ENCODE peak calls at places on chromosomes 3 and 15, in five cellular contexts. I, K, O, V and T are unnamed samples.

GRCh38 chr3:39126532-39127071 is 19.1 kb downstream of the TTC21A start:
- DNase-seq in I (no peak), K (peak), O (no peak), V (peak), T (peak)

GRCh38 chr3:126270145-126270811 is 86.9 kb downstream of the KLF15 start:
- DNase-seq in I (no peak), K (no peak), O (no peak), V (peak), T (no peak)

GRCh38 chr15:35999211-35999610 is 453.2 kb upstream of the DPH6 start:
- DNase-seq in I (no peak), K (no peak), O (no peak), V (no peak), T (no peak)

GRCh38 chr3:46417841-46418611 is 11.0 kb downstream of the CCRL2 start:
- DNase-seq in I (no peak), K (no peak), O (no peak), V (no peak), T (no peak)

GRCh38 chr3:38038447-38038911 is 529 bp upstream of the DLEC1 start:
- DNase-seq in I (no peak), K (no peak), O (no peak), V (peak), T (peak)

GRCh38 chr3:154310840-154311239 is 13.4 kb downstream of the DHX36 start:
- DNase-seq in I (no peak), K (no peak), O (no peak), V (peak), T (no peak)

GRCh38 chr3:181694805-181695660 is 16.7 kb upstream of the SOX2 start:
- DNase-seq in I (no peak), K (no peak), O (no peak), V (peak), T (no peak)

GRCh38 chr3:119239421-119239820 is 1.3 kb downstream of the B4GALT4 start:
- DNase-seq in I (no peak), K (no peak), O (no peak), V (peak), T (no peak)

GRCh38 chr3:175255698-175256097 is 396.6 kb downstream of the NAALADL2 start:
- DNase-seq in I (no peak), K (peak), O (no peak), V (peak), T (no peak)

DNA sequence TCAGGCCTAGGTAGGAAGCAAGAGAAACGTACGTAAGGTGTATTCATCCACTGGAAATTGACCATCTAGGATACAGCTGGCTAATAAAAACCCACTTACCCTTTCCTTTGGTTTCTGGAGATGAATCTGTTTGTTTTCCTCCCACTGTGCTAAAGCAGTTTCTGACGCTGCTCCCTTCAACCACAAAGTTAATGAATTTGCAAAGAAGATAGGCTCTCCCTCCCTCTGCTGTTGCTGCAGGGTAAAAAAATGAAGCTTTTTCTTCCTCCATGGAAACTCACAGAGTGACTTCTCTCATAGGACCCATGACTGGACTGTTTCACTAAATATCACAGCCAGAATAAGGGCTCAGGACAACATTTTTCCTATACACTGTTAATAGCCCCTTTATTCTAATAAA is 172.1 kb upstream of the LRRN1 start:
- DNase-seq in I (no peak), K (no peak), O (no peak), V (no peak), T (no peak)
- TF ChIP-seq CTCF in I (no peak), K (no peak), O (no peak), V (no peak), T (no peak)

GRCh38 chr3:43009547-43009946 is 30.4 kb downstream of the GASK1A start:
- DNase-seq in I (no peak), K (no peak), O (no peak), V (no peak), T (no peak)
- TF ChIP-seq CTCF in I (no peak), K (peak), O (no peak), V (no peak), T (no peak)

GRCh38 chr3:2166552-2166951 is 67.9 kb downstream of the CNTN4 start:
- DNase-seq in I (no peak), K (no peak), O (no peak), V (no peak), T (no peak)
- TF ChIP-seq CTCF in I (no peak), K (no peak), O (no peak), V (no peak), T (no peak)

GRCh38 chr3:129161860-129162271 is 1.0 kb upstream of the ISY1 start:
- DNase-seq in I (no peak), K (no peak), O (peak), V (no peak), T (peak)

GRCh38 chr3:129166579-129167332 is 5.9 kb upstream of the ISY1 start:
- DNase-seq in I (no peak), K (no peak), O (no peak), V (no peak), T (no peak)

GRCh38 chr3:129164500-129164899 is 3.6 kb upstream of the ISY1 start:
- DNase-seq in I (no peak), K (no peak), O (no peak), V (no peak), T (no peak)

GRCh38 chr3:129160891-129161859 is at the start of gene ISY1:
- DNase-seq in I (peak), K (peak), O (peak), V (peak), T (peak)

DNA sequence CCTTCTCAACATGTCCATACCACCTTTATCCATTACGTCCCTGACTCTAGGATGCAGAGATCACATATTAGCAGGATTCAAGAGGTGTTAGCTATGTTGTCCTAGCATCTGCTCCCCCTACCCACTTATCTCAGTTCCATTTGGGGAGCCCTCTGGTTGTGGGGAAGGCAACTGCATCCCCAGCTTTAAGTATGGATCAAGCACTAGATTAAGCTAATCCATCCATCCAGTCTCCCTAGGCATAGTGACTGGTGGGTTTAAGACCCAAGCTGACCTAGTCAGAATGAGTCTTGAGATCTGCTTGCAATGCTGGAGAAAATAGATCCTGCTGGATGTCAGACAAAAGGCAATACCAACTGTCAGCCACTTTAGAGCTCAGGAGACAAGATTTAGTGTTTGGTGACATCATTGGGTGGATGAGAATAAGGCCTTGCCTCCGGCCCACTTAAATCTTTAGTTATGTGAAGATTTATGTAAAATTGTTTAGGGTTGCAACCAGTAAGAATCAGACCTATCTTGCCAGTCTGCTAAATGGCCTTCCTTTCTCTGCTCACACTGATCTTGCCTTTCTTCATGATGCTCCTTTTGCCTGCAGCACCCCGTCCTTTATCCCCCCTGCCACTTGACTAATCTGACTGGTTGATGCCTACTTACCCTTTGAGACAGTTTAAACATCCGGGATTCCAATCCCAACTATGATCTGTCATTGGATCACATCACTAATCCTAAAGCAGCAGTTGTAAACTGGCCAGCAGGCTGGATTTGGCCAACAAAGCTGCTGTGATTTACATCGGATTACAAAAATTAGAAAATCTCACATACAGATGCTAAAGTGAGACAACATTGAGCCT is 2.1 kb upstream of the ISY1 start:
- DNase-seq in I (no peak), K (no peak), O (no peak), V (no peak), T (peak)
- TF ChIP-seq CTCF in I (peak), K (peak), O (no peak), V (peak), T (peak)

GRCh38 chr3:67790043-67790442 is 135.6 kb upstream of the SUCLG2 start:
- DNase-seq in I (peak), K (no peak), O (no peak), V (peak), T (peak)
- TF ChIP-seq CTCF in I (peak), K (peak), O (no peak), V (peak), T (peak)

GRCh38 chr15:40787344-40787841 is 17.6 kb downstream of the C15orf62 start:
- DNase-seq in I (peak), K (no peak), O (no peak), V (peak), T (peak)

GRCh38 chr15:40787991-40788390 is 18.2 kb downstream of the C15orf62 start:
- DNase-seq in I (no peak), K (no peak), O (no peak), V (no peak), T (no peak)

GRCh38 chr15:40782609-40783227 is 12.9 kb downstream of the C15orf62 start:
- DNase-seq in I (no peak), K (no peak), O (peak), V (peak), T (peak)

GRCh38 chr15:40785814-40786213 is 16.0 kb downstream of the C15orf62 start:
- DNase-seq in I (no peak), K (no peak), O (no peak), V (no peak), T (no peak)

GRCh38 chr15:40785158-40785557 is 15.4 kb downstream of the C15orf62 start:
- DNase-seq in I (no peak), K (no peak), O (no peak), V (peak), T (no peak)
- TF ChIP-seq CTCF in I (peak), K (no peak), O (no peak), V (no peak), T (no peak)

GRCh38 chr3:116757310-116757709 is 47.7 kb downstream of the TUSC7 start:
- DNase-seq in I (no peak), K (no peak), O (no peak), V (no peak), T (no peak)
- TF ChIP-seq CTCF in I (no peak), K (no peak), O (no peak), V (no peak), T (no peak)

DNA sequence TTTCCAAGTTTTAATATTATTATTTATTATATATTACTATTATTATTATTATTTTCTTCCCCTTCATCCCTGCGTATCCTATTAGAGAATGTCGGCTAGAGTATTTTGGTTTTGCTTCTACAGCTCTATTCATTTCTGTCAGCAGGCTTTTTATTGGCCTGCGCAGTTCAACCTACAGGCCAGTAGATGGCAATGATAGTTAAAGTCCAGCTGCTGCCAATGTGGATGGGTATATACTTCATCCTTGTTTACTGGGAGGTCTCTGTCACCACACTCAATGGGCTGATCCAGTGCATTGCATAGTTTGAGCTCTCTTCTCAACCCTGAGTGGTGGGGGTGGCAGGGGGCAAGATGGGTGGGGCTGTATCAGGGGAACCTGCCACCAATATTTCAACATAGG is 799.8 kb downstream of the NSUN3 start:
- DNase-seq in I (no peak), K (no peak), O (no peak), V (peak), T (peak)
- TF ChIP-seq CTCF in I (peak), K (peak), O (no peak), V (peak), T (no peak)

DNA sequence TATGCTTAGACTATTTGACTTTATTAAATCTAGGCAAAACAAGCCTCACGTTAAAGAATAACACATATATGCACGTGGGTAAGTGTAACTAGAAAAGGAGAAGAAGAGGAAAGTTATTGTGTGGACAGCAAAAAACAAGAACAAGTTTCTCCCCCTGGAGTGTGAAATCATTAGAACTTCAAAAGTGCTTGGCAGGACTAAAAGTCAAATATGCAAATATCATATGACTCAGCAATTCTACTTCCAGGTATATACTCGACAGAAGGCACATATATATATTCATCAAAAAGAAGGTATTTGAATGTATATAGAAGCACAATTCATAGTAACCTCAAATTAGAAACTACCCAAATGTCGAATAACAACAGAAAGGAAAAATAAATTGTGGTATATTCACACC is 68.9 kb upstream of the STXBP5L start:
- DNase-seq in I (no peak), K (no peak), O (no peak), V (no peak), T (no peak)
- TF ChIP-seq CTCF in I (no peak), K (no peak), O (no peak), V (no peak), T (no peak)